ENCODE peak calls at places on chromosomes 3 and 15, in four cellular contexts. I, J, P and Y are unnamed samples. For H3K4me1, the result is how much of the 10 kb centered on the place peaks cover.

GRCh38 chr3:13500133-13500885 is 20.2 kb downstream of the HDAC11 start:
- DNase-seq in I (no peak), J (no peak), P (peak), Y (peak)

GRCh38 chr3:53649816-53650215 is 155.4 kb downstream of the CACNA1D start:
- DNase-seq in I (no peak), J (no peak), P (no peak), Y (no peak)

GRCh38 chr15:99613887-99614642 is 48.3 kb downstream of the MEF2A start:
- DNase-seq in I (no peak), J (peak), P (no peak), Y (no peak)

GRCh38 chr15:31279221-31280036 is 47.2 kb upstream of the KLF13 start:
- DNase-seq in I (no peak), J (peak), P (no peak), Y (peak)

GRCh38 chr3:70064194-70064787 is 64.8 kb downstream of the SAMMSON start:
- DNase-seq in I (no peak), J (peak), P (no peak), Y (no peak)

GRCh38 chr3:171531716-171532115 is 71.5 kb upstream of the TNIK start:
- DNase-seq in I (no peak), J (no peak), P (no peak), Y (no peak)

GRCh38 chr15:81407679-81408078 is 33.7 kb upstream of the TMC3 start:
- DNase-seq in I (no peak), J (no peak), P (no peak), Y (no peak)

GRCh38 chr15:49424954-49425353 is 1.9 kb downstream of the FGF7 start:
- DNase-seq in I (no peak), J (no peak), P (no peak), Y (no peak)

GRCh38 chr15:55151621-55152020 is 45.1 kb downstream of the RSL24D1 start:
- DNase-seq in I (no peak), J (no peak), P (no peak), Y (no peak)

GRCh38 chr3:183503738-183504137 is 51.8 kb downstream of the KLHL6 start:
- DNase-seq in I (no peak), J (peak), P (no peak), Y (no peak)

GRCh38 chr15:59062985-59063384 is 42.0 kb upstream of the CCNB2 start:
- DNase-seq in I (no peak), J (no peak), P (no peak), Y (no peak)

GRCh38 chr3:99637381-99638111 is 848 bp upstream of the COL8A1 start:
- DNase-seq in I (no peak), J (no peak), P (no peak), Y (peak)

GRCh38 chr15:88695046-88695445 is 56.2 kb downstream of the ISG20 start:
- DNase-seq in I (no peak), J (no peak), P (no peak), Y (no peak)

GRCh38 chr15:84915011-84915958 is 30.8 kb downstream of the SLC28A1 start:
- DNase-seq in I (peak), J (peak), P (no peak), Y (peak)
- H3K4me1 ChIP-seq in I (under half), J (under half), P (under half), Y (under half)

GRCh38 chr15:100686021-100686724 is 83.8 kb downstream of the ASB7 start:
- DNase-seq in I (no peak), J (no peak), P (no peak), Y (no peak)

GRCh38 chr15:100689500-100689899 is 87.1 kb downstream of the ASB7 start:
- DNase-seq in I (no peak), J (no peak), P (no peak), Y (no peak)

GRCh38 chr15:100686725-100687488 is 84.5 kb downstream of the ASB7 start:
- DNase-seq in I (no peak), J (no peak), P (no peak), Y (no peak)

GRCh38 chr15:100688549-100689120 is 86.2 kb downstream of the ASB7 start:
- DNase-seq in I (no peak), J (no peak), P (no peak), Y (peak)

DNA sequence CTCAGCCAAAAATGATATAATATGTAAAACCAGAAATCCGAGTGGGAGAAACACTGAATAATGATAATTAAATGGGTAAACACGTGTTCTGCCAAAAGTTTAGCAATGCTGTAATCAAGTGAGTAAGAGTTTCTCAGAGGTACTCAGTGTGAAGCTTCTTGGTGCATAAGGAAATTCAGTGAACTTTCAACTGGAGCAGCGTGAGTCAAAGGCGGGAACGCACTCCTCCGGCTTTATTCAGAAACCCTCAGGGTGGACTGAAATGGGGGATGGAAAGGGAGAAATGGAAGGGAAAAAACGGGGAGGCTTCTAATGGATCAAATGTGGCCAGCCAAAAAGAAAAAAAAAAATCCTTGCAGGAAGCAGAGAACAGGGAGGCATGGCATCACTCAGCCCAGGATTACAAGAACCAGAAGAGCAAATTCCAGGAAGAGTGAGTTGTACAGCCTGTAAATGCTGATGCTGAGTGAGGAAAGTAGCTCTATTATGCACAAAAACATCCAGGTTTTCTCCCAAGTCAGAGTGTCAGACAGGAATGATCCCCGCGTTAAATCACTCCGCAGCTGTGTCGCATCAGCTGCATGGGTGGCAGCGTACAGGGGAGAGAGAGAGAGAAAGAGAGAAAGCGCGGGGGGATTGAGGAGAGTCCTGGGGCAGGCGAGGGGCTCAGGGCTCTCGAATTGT is 85.3 kb downstream of the ASB7 start:
- DNase-seq in I (no peak), J (no peak), P (no peak), Y (no peak)
- H3K4me3 ChIP-seq in I (no peak), J (no peak), P (no peak), Y (no peak)

GRCh38 chr15:70528270-70528706 is 235.1 kb downstream of the UACA start:
- DNase-seq in I (peak), J (peak), P (peak), Y (no peak)
- H3K27ac ChIP-seq in I (peak), J (peak), P (no peak), Y (no peak)

GRCh38 chr15:67823371-67824156 is 1.7 kb upstream of the SKOR1 start:
- DNase-seq in I (no peak), J (no peak), P (no peak), Y (peak)
- H3K4me1 ChIP-seq in I (half or more), J (under half), P (under half), Y (under half)

GRCh38 chr3:58175429-58176184 is 35.2 kb downstream of the DNASE1L3 start:
- DNase-seq in I (no peak), J (peak), P (no peak), Y (no peak)
- H3K4me3 ChIP-seq in I (no peak), J (no peak), P (no peak), Y (no peak)

GRCh38 chr15:64895285-64896065 is 16.2 kb upstream of the ANKDD1A start:
- DNase-seq in I (peak), J (peak), P (peak), Y (peak)
- H3K27ac ChIP-seq in I (peak), J (peak), P (peak), Y (no peak)

GRCh38 chr15:90871716-90872480 is 3.5 kb downstream of the FURIN start:
- DNase-seq in I (no peak), J (no peak), P (no peak), Y (peak)

GRCh38 chr15:90869601-90870353 is 1.4 kb downstream of the FURIN start:
- DNase-seq in I (peak), J (peak), P (no peak), Y (peak)

GRCh38 chr15:90871097-90871715 is 2.8 kb downstream of the FURIN start:
- DNase-seq in I (no peak), J (peak), P (no peak), Y (peak)

GRCh38 chr15:90869140-90869541 is 753 bp downstream of the FURIN start:
- DNase-seq in I (no peak), J (no peak), P (no peak), Y (no peak)

DNA sequence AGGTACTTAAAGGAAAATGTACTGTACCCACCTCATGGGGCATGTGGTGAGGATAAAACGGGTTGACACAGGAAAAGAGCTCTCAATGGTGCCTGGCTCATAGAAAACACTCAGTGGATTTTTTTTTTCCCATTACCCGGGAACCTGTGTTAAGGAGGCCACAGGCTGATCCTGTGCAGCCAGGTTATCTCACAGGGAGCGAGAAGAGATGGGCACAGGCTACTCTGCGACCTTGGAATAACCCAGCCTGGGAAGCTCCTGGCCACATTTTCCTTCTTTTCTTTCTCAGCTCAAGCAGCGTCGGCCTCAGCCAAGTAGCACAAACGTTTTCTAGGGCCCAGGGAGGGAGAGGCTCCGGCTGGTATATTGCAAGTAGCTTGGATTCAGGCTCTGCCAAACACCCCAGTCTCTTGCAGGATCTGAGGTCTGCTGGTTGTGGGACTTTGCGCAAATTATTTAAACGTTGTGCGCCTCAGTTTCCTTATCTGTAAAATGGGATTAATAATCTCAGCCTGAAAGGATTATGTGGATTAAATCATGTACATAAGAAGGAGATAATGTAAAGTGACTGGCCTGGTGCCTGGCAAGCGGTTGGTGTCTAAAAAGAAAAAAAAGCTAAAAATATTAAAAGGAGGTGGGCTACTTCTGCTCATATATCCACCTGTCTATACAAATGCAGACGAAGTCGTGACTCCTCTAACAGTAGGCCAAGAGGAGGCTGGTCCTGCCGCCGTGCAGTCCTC is 2.1 kb downstream of the FURIN start:
- DNase-seq in I (no peak), J (no peak), P (no peak), Y (no peak)
- H3K4me1 ChIP-seq in I (half or more), J (under half), P (under half), Y (under half)

GRCh38 chr3:63992461-63993209 is 30.7 kb downstream of the PSMD6 start:
- DNase-seq in I (no peak), J (no peak), P (no peak), Y (no peak)

GRCh38 chr3:63990733-63991132 is 32.6 kb downstream of the PSMD6 start:
- DNase-seq in I (no peak), J (no peak), P (no peak), Y (no peak)

GRCh38 chr3:63991666-63992065 is 31.6 kb downstream of the PSMD6 start:
- DNase-seq in I (no peak), J (no peak), P (no peak), Y (no peak)

GRCh38 chr3:63995056-63995576 is 28.2 kb downstream of the PSMD6 start:
- DNase-seq in I (peak), J (no peak), P (no peak), Y (no peak)

DNA sequence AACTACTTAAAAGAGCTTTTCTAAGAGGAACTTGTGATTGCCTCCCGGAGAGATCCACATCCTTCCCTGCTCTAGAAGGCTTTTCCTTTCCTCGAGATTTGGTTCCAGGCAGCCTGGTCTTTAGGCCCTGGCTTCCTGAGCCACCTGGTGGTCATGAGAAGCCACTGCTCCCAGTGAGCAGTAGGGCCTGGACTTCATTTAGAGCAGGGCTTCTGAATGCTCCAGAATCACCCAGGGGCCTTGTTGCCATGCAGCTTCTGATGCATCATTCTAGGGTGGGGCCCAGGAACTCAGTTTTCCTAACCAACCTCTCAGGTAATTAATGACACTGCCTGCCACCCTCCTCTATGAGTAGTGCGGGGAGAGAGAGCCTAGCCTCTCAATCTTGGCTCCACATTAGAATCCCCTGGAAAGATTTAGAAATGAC is 29.6 kb downstream of the PSMD6 start:
- DNase-seq in I (peak), J (peak), P (peak), Y (peak)
- H3K4me3 ChIP-seq in I (no peak), J (no peak), P (no peak), Y (no peak)

GRCh38 chr3:45489730-45490309 is 101.4 kb downstream of the LARS2 start:
- DNase-seq in I (no peak), J (no peak), P (no peak), Y (no peak)

GRCh38 chr3:45487508-45487907 is 99.1 kb downstream of the LARS2 start:
- DNase-seq in I (no peak), J (no peak), P (no peak), Y (no peak)

GRCh38 chr3:45486926-45487325 is 98.5 kb downstream of the LARS2 start:
- DNase-seq in I (no peak), J (no peak), P (no peak), Y (no peak)

GRCh38 chr3:45488581-45488980 is 100.2 kb downstream of the LARS2 start:
- DNase-seq in I (no peak), J (no peak), P (no peak), Y (no peak)

GRCh38 chr3:45491344-45491743 is 103.0 kb downstream of the LARS2 start:
- DNase-seq in I (no peak), J (no peak), P (no peak), Y (no peak)
- H3K27ac ChIP-seq in I (no peak), J (no peak), P (no peak), Y (no peak)

DNA sequence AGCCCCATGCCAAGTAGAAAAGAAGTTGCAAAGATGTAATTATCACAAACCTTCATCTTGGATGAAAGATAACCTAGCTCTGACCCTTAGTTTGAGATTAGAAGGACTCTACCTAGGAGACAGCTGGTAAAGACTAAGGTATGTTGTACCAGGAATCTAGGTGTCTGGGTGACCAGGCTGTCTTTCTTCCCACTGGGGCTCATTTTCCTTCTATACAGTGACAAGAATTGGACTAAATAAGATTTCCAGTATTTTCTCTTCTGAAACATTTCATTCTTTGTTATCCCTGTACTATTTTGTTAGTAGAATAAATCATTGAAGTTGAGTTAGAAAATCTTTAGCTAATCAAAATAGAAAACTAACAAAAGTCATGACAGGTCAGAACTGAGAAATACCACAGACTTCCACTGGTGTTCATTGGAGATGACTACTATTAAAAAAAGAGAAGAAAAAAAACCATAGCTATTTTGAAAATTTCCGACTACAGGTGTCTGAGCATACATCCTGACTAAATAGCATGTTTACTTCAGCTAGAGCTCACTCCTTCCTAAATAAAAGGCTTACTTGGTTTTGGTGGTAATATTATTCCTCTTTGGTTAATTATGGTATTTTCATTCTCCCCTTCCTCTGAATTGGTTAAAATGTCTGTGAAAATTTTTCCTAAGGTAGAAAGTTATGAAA is 10.1 kb downstream of the TGFBR2 start:
- DNase-seq in I (no peak), J (no peak), P (no peak), Y (no peak)
- H3K4me1 ChIP-seq in I (half or more), J (under half), P (half or more), Y (under half)